ENCODE peak calls at places on chromosomes 16 and 17, in five cellular contexts. One of them, this sample, is unnamed.

GRCh38 chr16:49639739-49640388 is 216.0 kb downstream of the ZNF423 start:
- DNase-seq in tibial nerve: no peak
- DNase-seq in CD8-positive, alpha-beta T cell: no peak
- DNase-seq in glutamatergic neuron: peak
- DNase-seq in colonic mucosa: peak
- DNase-seq in this sample: peak

GRCh38 chr17:59669411-59669810 is 37.8 kb downstream of the PTRH2 start:
- DNase-seq in tibial nerve: no peak
- DNase-seq in glutamatergic neuron: no peak
- DNase-seq in CD8-positive, alpha-beta T cell: no peak
- DNase-seq in colonic mucosa: no peak
- DNase-seq in this sample: no peak

GRCh38 chr16:28513484-28514181 is 7.0 kb upstream of the IL27 start:
- DNase-seq in tibial nerve: no peak
- DNase-seq in colonic mucosa: no peak
- DNase-seq in CD8-positive, alpha-beta T cell: no peak
- DNase-seq in glutamatergic neuron: no peak
- DNase-seq in this sample: no peak

GRCh38 chr17:47739150-47739549 is 6.1 kb downstream of the TBX21 start:
- DNase-seq in CD8-positive, alpha-beta T cell: no peak
- DNase-seq in tibial nerve: no peak
- DNase-seq in glutamatergic neuron: no peak
- DNase-seq in colonic mucosa: no peak
- DNase-seq in this sample: peak

GRCh38 chr16:64522548-64522947 is 599.3 kb downstream of the CDH11 start:
- DNase-seq in glutamatergic neuron: no peak
- DNase-seq in tibial nerve: no peak
- DNase-seq in CD8-positive, alpha-beta T cell: no peak
- DNase-seq in colonic mucosa: no peak
- DNase-seq in this sample: no peak

GRCh38 chr17:76193616-76194015 is 46.7 kb downstream of the RNF157 start:
- DNase-seq in tibial nerve: no peak
- DNase-seq in glutamatergic neuron: no peak
- DNase-seq in CD8-positive, alpha-beta T cell: no peak
- DNase-seq in colonic mucosa: no peak
- DNase-seq in this sample: no peak

GRCh38 chr17:51995797-51996403 is 162.6 kb downstream of the CA10 start:
- DNase-seq in CD8-positive, alpha-beta T cell: no peak
- DNase-seq in colonic mucosa: no peak
- DNase-seq in glutamatergic neuron: no peak
- DNase-seq in tibial nerve: no peak
- DNase-seq in this sample: no peak

GRCh38 chr17:21282231-21282630 is 2.3 kb upstream of the MAP2K3 start:
- DNase-seq in glutamatergic neuron: no peak
- DNase-seq in tibial nerve: no peak
- DNase-seq in CD8-positive, alpha-beta T cell: no peak
- DNase-seq in colonic mucosa: no peak
- DNase-seq in this sample: peak

GRCh38 chr17:20284018-20284417 is 183.3 kb downstream of the LGALS9B start:
- DNase-seq in colonic mucosa: no peak
- DNase-seq in glutamatergic neuron: peak
- DNase-seq in CD8-positive, alpha-beta T cell: no peak
- DNase-seq in tibial nerve: no peak
- DNase-seq in this sample: no peak

GRCh38 chr16:49876716-49877129 is 20.8 kb upstream of the ZNF423 start:
- DNase-seq in glutamatergic neuron: peak
- DNase-seq in colonic mucosa: peak
- DNase-seq in tibial nerve: no peak
- DNase-seq in CD8-positive, alpha-beta T cell: no peak
- DNase-seq in this sample: peak

GRCh38 chr17:75785016-75785769 is 587 bp downstream of the UNK start:
- DNase-seq in tibial nerve: peak
- DNase-seq in CD8-positive, alpha-beta T cell: peak
- DNase-seq in glutamatergic neuron: peak
- DNase-seq in colonic mucosa: peak
- DNase-seq in this sample: peak

GRCh38 chr17:53516643-53517042 is 306.1 kb upstream of the KIF2B start:
- DNase-seq in glutamatergic neuron: no peak
- DNase-seq in tibial nerve: no peak
- DNase-seq in CD8-positive, alpha-beta T cell: no peak
- DNase-seq in colonic mucosa: no peak
- DNase-seq in this sample: no peak

GRCh38 chr16:79838860-79839259 is 238.3 kb upstream of the MAF start:
- DNase-seq in colonic mucosa: peak
- DNase-seq in CD8-positive, alpha-beta T cell: no peak
- DNase-seq in glutamatergic neuron: no peak
- DNase-seq in tibial nerve: no peak
- DNase-seq in this sample: no peak

GRCh38 chr17:80029235-80029974 is 6.3 kb downstream of the TBC1D16 start:
- DNase-seq in colonic mucosa: peak
- DNase-seq in glutamatergic neuron: peak
- DNase-seq in tibial nerve: peak
- DNase-seq in CD8-positive, alpha-beta T cell: no peak
- DNase-seq in this sample: no peak

GRCh38 chr17:9001539-9001938 is 19.8 kb upstream of the NTN1 start:
- DNase-seq in colonic mucosa: no peak
- DNase-seq in tibial nerve: no peak
- DNase-seq in glutamatergic neuron: no peak
- DNase-seq in CD8-positive, alpha-beta T cell: no peak
- DNase-seq in this sample: no peak
- TF ChIP-seq CTCF in colonic mucosa: no peak
- TF ChIP-seq CTCF in tibial nerve: no peak
- TF ChIP-seq CTCF in glutamatergic neuron: no peak
- TF ChIP-seq CTCF in CD8-positive, alpha-beta T cell: no peak
- TF ChIP-seq CTCF in this sample: no peak

GRCh38 chr16:53545433-53545832 is 42.4 kb upstream of the AKTIP start:
- DNase-seq in tibial nerve: no peak
- DNase-seq in glutamatergic neuron: no peak
- DNase-seq in CD8-positive, alpha-beta T cell: peak
- DNase-seq in colonic mucosa: no peak
- DNase-seq in this sample: no peak

GRCh38 chr16:53542283-53542682 is 39.3 kb upstream of the AKTIP start:
- DNase-seq in glutamatergic neuron: no peak
- DNase-seq in tibial nerve: no peak
- DNase-seq in colonic mucosa: no peak
- DNase-seq in CD8-positive, alpha-beta T cell: no peak
- DNase-seq in this sample: no peak

GRCh38 chr16:53541326-53541725 is 38.3 kb upstream of the AKTIP start:
- DNase-seq in colonic mucosa: no peak
- DNase-seq in glutamatergic neuron: no peak
- DNase-seq in tibial nerve: no peak
- DNase-seq in CD8-positive, alpha-beta T cell: no peak
- DNase-seq in this sample: no peak

GRCh38 chr16:53549970-53550406 is 47.0 kb upstream of the AKTIP start:
- DNase-seq in colonic mucosa: peak
- DNase-seq in tibial nerve: peak
- DNase-seq in CD8-positive, alpha-beta T cell: peak
- DNase-seq in glutamatergic neuron: peak
- DNase-seq in this sample: no peak

DNA sequence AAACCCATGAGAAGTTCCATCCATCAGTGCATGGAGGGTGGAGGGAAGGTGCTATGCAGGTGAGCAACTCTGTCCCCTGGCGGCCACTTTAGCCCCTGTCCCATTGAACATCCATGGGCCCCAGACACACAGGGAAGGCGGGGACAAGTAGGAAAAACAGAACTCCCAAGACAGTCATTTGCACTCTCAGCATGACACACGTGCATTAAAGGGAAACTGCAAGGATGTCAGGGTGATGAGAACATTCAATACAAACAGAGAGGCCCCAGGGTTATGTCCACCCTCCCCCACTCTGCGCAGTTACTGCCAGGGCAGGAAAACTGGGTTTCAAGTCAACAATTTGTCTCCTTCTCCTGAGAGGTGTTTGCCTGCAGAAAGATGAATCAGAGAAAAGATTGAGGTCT is 44.0 kb upstream of the AKTIP start:
- DNase-seq in colonic mucosa: no peak
- DNase-seq in glutamatergic neuron: no peak
- DNase-seq in tibial nerve: no peak
- DNase-seq in CD8-positive, alpha-beta T cell: no peak
- DNase-seq in this sample: no peak
- TF ChIP-seq CTCF in colonic mucosa: no peak
- TF ChIP-seq CTCF in glutamatergic neuron: peak
- TF ChIP-seq CTCF in tibial nerve: no peak
- TF ChIP-seq CTCF in CD8-positive, alpha-beta T cell: no peak
- TF ChIP-seq CTCF in this sample: no peak

GRCh38 chr17:15973834-15974233 is 25.7 kb downstream of the ZSWIM7 start:
- DNase-seq in colonic mucosa: no peak
- DNase-seq in CD8-positive, alpha-beta T cell: no peak
- DNase-seq in tibial nerve: no peak
- DNase-seq in glutamatergic neuron: no peak
- DNase-seq in this sample: no peak

GRCh38 chr17:15978606-15979005 is 20.9 kb downstream of the ZSWIM7 start:
- DNase-seq in glutamatergic neuron: no peak
- DNase-seq in tibial nerve: no peak
- DNase-seq in colonic mucosa: no peak
- DNase-seq in CD8-positive, alpha-beta T cell: no peak
- DNase-seq in this sample: no peak

GRCh38 chr17:15981208-15981607 is 18.3 kb downstream of the ZSWIM7 start:
- DNase-seq in glutamatergic neuron: no peak
- DNase-seq in colonic mucosa: no peak
- DNase-seq in CD8-positive, alpha-beta T cell: no peak
- DNase-seq in tibial nerve: no peak
- DNase-seq in this sample: no peak

GRCh38 chr17:15981646-15982580 is 17.6 kb downstream of the ZSWIM7 start:
- DNase-seq in colonic mucosa: no peak
- DNase-seq in tibial nerve: no peak
- DNase-seq in glutamatergic neuron: no peak
- DNase-seq in CD8-positive, alpha-beta T cell: no peak
- DNase-seq in this sample: no peak

DNA sequence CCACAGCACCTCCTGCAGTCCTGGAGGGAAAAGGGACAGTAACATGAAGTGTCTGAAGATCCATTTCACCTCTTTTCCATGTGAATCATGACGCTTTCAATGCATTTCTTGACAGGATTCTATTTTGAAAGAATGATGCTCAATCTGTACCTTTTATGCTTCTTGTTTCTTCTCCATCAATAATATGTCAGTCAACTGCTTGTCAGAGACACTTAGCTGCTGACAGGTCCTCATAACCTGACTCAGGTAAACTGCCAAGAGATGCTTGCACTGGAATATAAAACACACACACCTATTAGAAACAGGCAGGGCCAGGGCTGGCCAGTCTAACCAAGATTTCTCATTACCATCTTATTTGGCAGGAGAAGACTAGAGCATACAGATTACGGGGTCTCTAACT is 21.6 kb downstream of the ZSWIM7 start:
- DNase-seq in glutamatergic neuron: no peak
- DNase-seq in CD8-positive, alpha-beta T cell: no peak
- DNase-seq in colonic mucosa: no peak
- DNase-seq in tibial nerve: no peak
- DNase-seq in this sample: no peak
- TF ChIP-seq CTCF in glutamatergic neuron: no peak
- TF ChIP-seq CTCF in CD8-positive, alpha-beta T cell: no peak
- TF ChIP-seq CTCF in colonic mucosa: no peak
- TF ChIP-seq CTCF in tibial nerve: no peak
- TF ChIP-seq CTCF in this sample: no peak

DNA sequence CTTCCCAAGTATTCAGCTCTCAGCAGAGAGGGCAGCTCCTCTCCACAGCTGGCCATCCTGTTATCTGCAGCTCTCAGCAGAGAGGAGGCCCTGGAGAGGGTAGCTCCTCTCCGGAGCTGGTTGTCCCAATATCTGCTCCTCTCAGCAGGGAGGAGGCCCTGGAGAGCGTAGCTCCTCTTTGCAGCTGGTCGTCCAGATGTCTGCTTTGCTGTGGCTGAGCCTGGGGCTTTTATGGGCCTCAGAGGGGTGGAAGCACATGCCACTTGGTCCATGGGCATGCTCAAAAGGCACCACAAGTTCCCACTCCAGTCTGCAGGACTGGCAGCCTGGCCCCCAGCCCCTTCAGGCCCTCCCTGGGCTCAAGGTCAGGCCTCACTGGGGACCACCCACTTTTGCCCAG is 314.3 kb downstream of the KCNJ2 start:
- DNase-seq in glutamatergic neuron: no peak
- DNase-seq in tibial nerve: no peak
- DNase-seq in colonic mucosa: no peak
- DNase-seq in CD8-positive, alpha-beta T cell: no peak
- DNase-seq in this sample: no peak
- TF ChIP-seq CTCF in glutamatergic neuron: no peak
- TF ChIP-seq CTCF in tibial nerve: no peak
- TF ChIP-seq CTCF in colonic mucosa: no peak
- TF ChIP-seq CTCF in CD8-positive, alpha-beta T cell: no peak
- TF ChIP-seq CTCF in this sample: no peak

GRCh38 chr16:56852968-56853367 is 12.0 kb upstream of the SLC12A3 start:
- DNase-seq in glutamatergic neuron: no peak
- DNase-seq in colonic mucosa: no peak
- DNase-seq in CD8-positive, alpha-beta T cell: no peak
- DNase-seq in tibial nerve: no peak
- DNase-seq in this sample: no peak

GRCh38 chr16:56852401-56852730 is 12.6 kb upstream of the SLC12A3 start:
- DNase-seq in CD8-positive, alpha-beta T cell: no peak
- DNase-seq in tibial nerve: no peak
- DNase-seq in colonic mucosa: no peak
- DNase-seq in glutamatergic neuron: no peak
- DNase-seq in this sample: no peak

GRCh38 chr16:56848955-56849689 is 15.9 kb upstream of the SLC12A3 start:
- DNase-seq in tibial nerve: no peak
- DNase-seq in glutamatergic neuron: no peak
- DNase-seq in colonic mucosa: no peak
- DNase-seq in CD8-positive, alpha-beta T cell: no peak
- DNase-seq in this sample: no peak

GRCh38 chr16:56849690-56850680 is 15.0 kb upstream of the SLC12A3 start:
- DNase-seq in tibial nerve: no peak
- DNase-seq in glutamatergic neuron: no peak
- DNase-seq in colonic mucosa: no peak
- DNase-seq in CD8-positive, alpha-beta T cell: no peak
- DNase-seq in this sample: no peak

GRCh38 chr16:56851671-56852400 is 13.2 kb upstream of the SLC12A3 start:
- DNase-seq in tibial nerve: no peak
- DNase-seq in CD8-positive, alpha-beta T cell: no peak
- DNase-seq in colonic mucosa: no peak
- DNase-seq in glutamatergic neuron: no peak
- DNase-seq in this sample: no peak
- TF ChIP-seq CTCF in tibial nerve: peak
- TF ChIP-seq CTCF in CD8-positive, alpha-beta T cell: no peak
- TF ChIP-seq CTCF in colonic mucosa: no peak
- TF ChIP-seq CTCF in glutamatergic neuron: no peak
- TF ChIP-seq CTCF in this sample: peak

DNA sequence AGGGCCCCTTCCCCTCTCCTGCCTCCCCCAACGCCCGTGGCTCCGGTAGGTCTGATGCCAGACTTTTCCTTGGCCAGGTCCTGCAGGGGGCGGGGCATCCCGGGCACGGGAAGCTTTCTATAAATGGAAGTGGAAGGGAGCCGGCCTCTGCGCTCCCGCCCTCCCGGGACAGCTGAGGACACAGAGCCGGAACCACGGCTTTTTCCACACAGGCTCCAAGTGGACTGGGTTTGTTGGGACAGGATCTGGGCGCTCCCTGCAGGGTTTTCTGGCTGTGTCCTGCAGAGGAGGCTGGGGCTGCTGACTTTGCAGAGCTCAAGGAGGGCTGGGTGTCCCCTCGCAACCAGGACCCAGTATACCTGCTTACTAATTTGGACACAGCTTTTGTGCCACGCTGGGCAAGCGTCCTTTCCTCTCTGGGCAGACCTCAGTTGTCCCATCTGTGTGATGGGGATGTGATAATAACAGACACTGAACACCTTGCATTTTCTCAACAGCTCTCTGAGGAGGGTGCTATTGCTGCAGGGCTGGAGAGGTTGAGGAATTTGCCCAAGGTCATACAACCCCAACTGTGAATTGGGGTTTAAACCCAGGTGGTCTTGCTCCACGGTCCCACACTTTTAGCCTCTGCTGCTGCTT is 1.8 kb downstream of the TNS4 start:
- DNase-seq in glutamatergic neuron: peak
- DNase-seq in tibial nerve: peak
- DNase-seq in colonic mucosa: peak
- DNase-seq in CD8-positive, alpha-beta T cell: no peak
- DNase-seq in this sample: no peak
- TF ChIP-seq CTCF in glutamatergic neuron: no peak
- TF ChIP-seq CTCF in tibial nerve: no peak
- TF ChIP-seq CTCF in colonic mucosa: no peak
- TF ChIP-seq CTCF in CD8-positive, alpha-beta T cell: no peak
- TF ChIP-seq CTCF in this sample: peak

This sample was measured in osteocyte.